ENCODE peak calls at places on chromosomes 5 and 9, in eight cellular contexts. One of them, this sample, is unnamed.

GRCh38 chr5:59423021-59423420 is 470.5 kb downstream of the PDE4D start:
- DNase-seq in right cardiac atrium: no peak
- DNase-seq in fibroblast of pulmonary artery: peak; percentile 5
- DNase-seq in NCI-H1417: no peak
- DNase-seq in left colon: no peak
- DNase-seq in naive thymus-derived CD4-positive, alpha-beta T cell: no peak
- DNase-seq in Calu3: no peak
- DNase-seq in NCI-H69: peak; percentile 60
- DNase-seq in this sample: no peak

GRCh38 chr5:52983731-52984620 is 5.2 kb upstream of the ITGA2 start:
- DNase-seq in right cardiac atrium: no peak
- DNase-seq in fibroblast of pulmonary artery: peak; percentile 54
- DNase-seq in NCI-H1417: no peak
- DNase-seq in left colon: no peak
- DNase-seq in naive thymus-derived CD4-positive, alpha-beta T cell: no peak
- DNase-seq in Calu3: no peak
- DNase-seq in NCI-H69: no peak
- DNase-seq in this sample: no peak

GRCh38 chr5:1042626-1043025 is 34.0 kb downstream of the NKD2 start:
- DNase-seq in right cardiac atrium: no peak
- DNase-seq in fibroblast of pulmonary artery: no peak
- DNase-seq in NCI-H1417: no peak
- DNase-seq in left colon: no peak
- DNase-seq in naive thymus-derived CD4-positive, alpha-beta T cell: no peak
- DNase-seq in Calu3: no peak
- DNase-seq in NCI-H69: no peak
- DNase-seq in this sample: no peak

GRCh38 chr5:170738840-170739239 is 44.7 kb upstream of the GABRP start:
- DNase-seq in right cardiac atrium: no peak
- DNase-seq in fibroblast of pulmonary artery: no peak
- DNase-seq in NCI-H1417: no peak
- DNase-seq in left colon: no peak
- DNase-seq in naive thymus-derived CD4-positive, alpha-beta T cell: no peak
- DNase-seq in Calu3: no peak
- DNase-seq in NCI-H69: no peak
- DNase-seq in this sample: no peak

GRCh38 chr5:109837226-109837861 is 147.6 kb downstream of the MAN2A1 start:
- DNase-seq in right cardiac atrium: no peak
- DNase-seq in fibroblast of pulmonary artery: no peak
- DNase-seq in NCI-H1417: no peak
- DNase-seq in left colon: no peak
- DNase-seq in naive thymus-derived CD4-positive, alpha-beta T cell: no peak
- DNase-seq in Calu3: no peak
- DNase-seq in NCI-H69: no peak
- DNase-seq in this sample: no peak

GRCh38 chr5:6765612-6766525 is 52.6 kb downstream of the TENT4A start:
- DNase-seq in right cardiac atrium: peak; percentile 77
- DNase-seq in fibroblast of pulmonary artery: peak; percentile 78
- DNase-seq in NCI-H1417: peak; percentile 82
- DNase-seq in left colon: peak; percentile 74
- DNase-seq in naive thymus-derived CD4-positive, alpha-beta T cell: peak; percentile 32
- DNase-seq in Calu3: peak; percentile 91
- DNase-seq in NCI-H69: peak; percentile 91
- DNase-seq in this sample: peak; percentile 62

GRCh38 chr9:82127993-82128710 is 139.6 kb downstream of the SPATA31D1 start:
- DNase-seq in right cardiac atrium: no peak
- DNase-seq in fibroblast of pulmonary artery: no peak
- DNase-seq in NCI-H1417: peak; percentile 26
- DNase-seq in left colon: no peak
- DNase-seq in naive thymus-derived CD4-positive, alpha-beta T cell: no peak
- DNase-seq in Calu3: no peak
- DNase-seq in NCI-H69: peak; percentile 78
- DNase-seq in this sample: no peak

GRCh38 chr5:40906351-40906751 is 2.9 kb upstream of the C7 start:
- DNase-seq in right cardiac atrium: no peak
- DNase-seq in fibroblast of pulmonary artery: no peak
- DNase-seq in NCI-H1417: no peak
- DNase-seq in left colon: no peak
- DNase-seq in naive thymus-derived CD4-positive, alpha-beta T cell: no peak
- DNase-seq in Calu3: no peak
- DNase-seq in NCI-H69: peak; percentile 30
- DNase-seq in this sample: no peak

GRCh38 chr9:81776390-81776789 is 87.0 kb upstream of the TLE1 start:
- DNase-seq in right cardiac atrium: no peak
- DNase-seq in fibroblast of pulmonary artery: no peak
- DNase-seq in NCI-H1417: no peak
- DNase-seq in left colon: no peak
- DNase-seq in naive thymus-derived CD4-positive, alpha-beta T cell: no peak
- DNase-seq in Calu3: no peak
- DNase-seq in NCI-H69: peak; percentile 78
- DNase-seq in this sample: no peak

This sample was measured in Caco-2.